ENCODE peak calls at places on chromosome 4, in seven cellular contexts. G is upper lobe of left lung, C is HepG2, Y is GM12878, E is Panc1, F is HCT116, W is GM23338. M is an unnamed sample.

GRCh38 chr4:105634402-105634801 is 74.1 kb downstream of the INTS12 start:
- ATAC-seq in F (no peak), G (no peak), W (no peak), Y (no peak), C (no peak), E (no peak), M (no peak)

GRCh38 chr4:23068287-23068686 is 375.6 kb downstream of the GBA3 start:
- ATAC-seq in W (no peak), Y (peak; percentile 90), C (no peak), F (no peak), E (no peak), G (no peak), M (no peak)

GRCh38 chr4:98602270-98602669 is 56.1 kb downstream of the TSPAN5 start:
- ATAC-seq in C (no peak), F (no peak), E (no peak), Y (peak; percentile 69), G (no peak), W (no peak), M (no peak)

GRCh38 chr4:183554878-183555585 is 50.2 kb downstream of the ING2 start:
- ATAC-seq in W (no peak), C (no peak), Y (no peak), E (no peak), F (no peak), G (no peak), M (no peak)

GRCh38 chr4:152010680-152011079 is 249.9 kb upstream of the GATB start:
- ATAC-seq in C (no peak), G (no peak), F (no peak), W (peak; percentile 48), E (no peak), Y (no peak), M (no peak)

GRCh38 chr4:84215218-84215617 is 283.9 kb downstream of the NKX6-1 start:
- ATAC-seq in G (no peak), W (no peak), F (no peak), E (no peak), Y (no peak), C (no peak), M (no peak)

GRCh38 chr4:123640271-123640670 is 243.7 kb downstream of the SPRY1 start:
- ATAC-seq in G (no peak), C (no peak), F (no peak), E (no peak), W (no peak), Y (peak; percentile 81), M (no peak)

GRCh38 chr4:149521611-149522010 is 294.0 kb downstream of the IQCM start:
- ATAC-seq in G (peak; percentile 31), C (no peak), F (peak; percentile 30), W (peak; percentile 35), Y (no peak), E (no peak), M (no peak)

GRCh38 chr4:154562697-154563254 is at the start of gene FGB:
- ATAC-seq in F (no peak), W (no peak), Y (no peak), G (no peak), C (no peak), E (no peak), M (no peak)

GRCh38 chr4:5954056-5954760 is 61.3 kb upstream of the CRMP1 start:
- ATAC-seq in E (no peak), C (no peak), G (no peak), W (no peak), F (no peak), Y (no peak), M (no peak)

GRCh38 chr4:76952071-76952470 is 2.5 kb downstream of the SEPTIN11 start:
- ATAC-seq in G (no peak), Y (no peak), C (no peak), F (no peak), E (no peak), W (no peak), M (no peak)
- TF ChIP-seq POLR2AphosphoS5 in G (no peak), Y (no peak), C (no peak), F (no peak), E (no peak), W (no peak), M (no peak)

GRCh38 chr4:127120706-127121105 is 512.1 kb upstream of the INTU start:
- ATAC-seq in W (no peak), C (no peak), Y (no peak), G (no peak), E (no peak), F (no peak), M (no peak)
- TF ChIP-seq POLR2AphosphoS5 in W (no peak), C (no peak), Y (no peak), G (no peak), E (no peak), F (no peak), M (no peak)

GRCh38 chr4:89514811-89515210 is 207.2 kb upstream of the GPRIN3 start:
- ATAC-seq in F (no peak), C (no peak), Y (no peak), E (no peak), G (no peak), W (no peak), M (no peak)

GRCh38 chr4:89518259-89518658 is 210.7 kb upstream of the GPRIN3 start:
- ATAC-seq in Y (no peak), W (no peak), G (no peak), E (no peak), F (no peak), C (no peak), M (no peak)

DNA sequence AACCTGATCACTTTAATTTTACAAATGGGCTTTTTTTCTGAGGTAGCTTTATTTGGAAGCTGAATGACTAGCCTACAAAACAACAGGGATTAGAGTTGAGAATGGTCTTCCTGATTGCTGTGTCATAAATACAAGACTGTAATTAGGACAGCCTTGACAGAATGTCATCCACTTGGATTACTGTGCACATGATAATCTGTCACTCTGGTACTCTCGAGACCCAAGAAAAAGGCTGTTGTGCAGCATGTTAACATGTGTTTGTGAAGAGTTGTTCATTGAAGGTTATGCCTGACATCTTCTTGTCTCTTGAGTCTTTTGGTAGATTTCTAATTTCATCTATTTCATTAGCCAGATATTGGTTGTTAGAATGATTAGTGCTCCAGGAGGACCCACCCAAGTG is 212.2 kb upstream of the GPRIN3 start:
- ATAC-seq in E (no peak), G (no peak), F (no peak), Y (no peak), C (no peak), W (no peak), M (no peak)
- TF ChIP-seq POLR2AphosphoS5 in E (no peak), G (no peak), F (no peak), Y (no peak), C (no peak), W (no peak), M (no peak)

GRCh38 chr4:145315828-145316227 is 135.4 kb upstream of the OTUD4 start:
- ATAC-seq in G (no peak), C (no peak), E (no peak), F (no peak), Y (no peak), W (no peak), M (no peak)
- TF ChIP-seq POLR2AphosphoS5 in G (no peak), C (no peak), E (no peak), F (no peak), Y (no peak), W (no peak), M (no peak)

DNA sequence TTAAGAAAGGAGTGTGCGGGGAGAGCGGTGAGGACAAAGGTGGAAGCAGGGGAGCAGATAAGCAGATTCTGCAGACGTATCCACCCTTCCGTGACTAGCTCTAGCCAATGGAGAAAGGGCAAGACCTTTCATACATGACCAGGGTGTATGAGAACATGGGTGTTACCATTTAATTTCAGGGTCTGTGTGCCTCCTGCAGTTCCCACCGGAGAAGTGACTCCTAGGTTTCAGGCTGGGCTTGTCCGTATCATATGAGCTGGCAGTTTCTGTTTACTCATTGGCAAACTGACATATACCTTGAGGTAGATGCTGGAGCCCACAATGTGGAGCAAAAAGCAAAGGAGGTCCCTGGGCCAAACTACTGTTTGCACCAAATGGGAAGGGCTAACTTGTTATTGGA is 6.8 kb downstream of the RBM47 start:
- ATAC-seq in Y (peak; percentile 55), F (no peak), G (no peak), C (no peak), W (no peak), E (no peak), M (no peak)
- TF ChIP-seq POLR2AphosphoS5 in Y (no peak), F (no peak), G (no peak), C (no peak), W (no peak), E (no peak), M (no peak)

DNA sequence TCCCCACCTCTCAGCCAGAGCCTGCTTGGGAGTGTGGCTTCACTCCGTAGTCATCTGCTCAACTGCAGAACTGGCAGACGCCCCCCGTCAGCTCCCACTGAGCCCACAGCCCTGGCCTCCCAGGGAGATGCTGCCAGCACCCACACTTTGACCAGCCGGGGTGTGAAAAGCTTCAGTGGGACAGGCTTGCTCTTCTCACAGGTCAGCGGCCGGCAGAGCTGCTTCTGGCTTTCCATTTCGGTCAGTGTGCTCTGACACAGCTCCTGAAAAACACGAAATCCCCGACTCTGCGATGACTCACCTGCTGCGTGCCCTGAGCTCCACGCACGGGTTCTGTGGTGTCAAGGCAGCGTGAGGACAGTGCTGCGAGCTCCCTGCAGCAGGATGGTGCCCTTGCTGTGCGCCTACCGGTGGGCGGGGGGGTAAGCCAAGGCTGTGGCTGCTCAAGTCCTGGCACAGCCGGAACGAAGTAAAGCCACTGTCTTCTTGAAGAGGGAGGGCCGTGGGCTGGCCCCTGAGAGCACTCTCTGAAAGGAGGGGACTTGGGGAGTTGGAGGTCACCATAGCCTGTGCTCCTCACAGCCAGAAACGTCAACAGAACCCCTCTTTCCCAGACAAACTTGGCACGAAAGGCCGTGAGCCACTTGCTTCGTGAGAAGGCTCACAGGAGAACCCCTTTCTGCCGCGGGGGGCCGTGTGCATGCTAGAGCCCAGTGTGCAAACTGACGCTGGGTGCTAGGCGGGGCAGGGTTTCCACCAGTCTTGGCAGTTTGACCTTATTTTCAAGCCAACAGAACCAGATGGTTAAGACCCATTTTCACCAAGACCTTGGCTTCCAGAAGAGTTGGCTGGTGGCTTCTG is 23.6 kb downstream of the NOP14 start:
- ATAC-seq in E (no peak), G (no peak), W (no peak), Y (no peak), F (no peak), C (no peak), M (no peak)
- TF ChIP-seq POLR2AphosphoS5 in E (no peak), G (no peak), W (no peak), Y (no peak), F (peak; percentile 7), C (no peak), M (no peak)

M was measured in gastroesophageal sphincter.